ENCODE peak calls at places on chromosomes 1 and 21, in four cellular contexts. One of them, this sample, is unnamed.

GRCh38 chr1:9356829-9357466 is 64.3 kb downstream of the SPSB1 start:
- DNase-seq in OCI-LY7: no peak
- DNase-seq in PC-9: no peak
- DNase-seq in MM.1S: no peak
- DNase-seq in this sample: no peak

GRCh38 chr1:162081316-162081715 is 11.8 kb downstream of the NOS1AP start:
- DNase-seq in PC-9: peak; percentile 18
- DNase-seq in OCI-LY7: no peak
- DNase-seq in MM.1S: no peak
- DNase-seq in this sample: peak; percentile 56

GRCh38 chr1:10791117-10791951 is 5.1 kb downstream of the CASZ1 start:
- DNase-seq in OCI-LY7: no peak
- DNase-seq in MM.1S: no peak
- DNase-seq in PC-9: no peak
- DNase-seq in this sample: no peak

GRCh38 chr1:217563179-217563578 is 67.7 kb downstream of the GPATCH2 start:
- DNase-seq in PC-9: no peak
- DNase-seq in MM.1S: no peak
- DNase-seq in OCI-LY7: no peak
- DNase-seq in this sample: peak; percentile 52

GRCh38 chr1:187514110-187514509 is 685.4 kb downstream of the PLA2G4A start:
- DNase-seq in MM.1S: no peak
- DNase-seq in PC-9: no peak
- DNase-seq in OCI-LY7: no peak
- DNase-seq in this sample: no peak

GRCh38 chr1:50416553-50417453 is 6.4 kb downstream of the DMRTA2 start:
- DNase-seq in PC-9: no peak
- DNase-seq in OCI-LY7: no peak
- DNase-seq in MM.1S: no peak
- DNase-seq in this sample: no peak

GRCh38 chr21:37548521-37548981 is 182.0 kb downstream of the DYRK1A start:
- DNase-seq in OCI-LY7: no peak
- DNase-seq in PC-9: no peak
- DNase-seq in MM.1S: no peak
- DNase-seq in this sample: no peak

GRCh38 chr21:26581818-26582217 is 8.7 kb upstream of the CYYR1 start:
- DNase-seq in PC-9: no peak
- DNase-seq in OCI-LY7: no peak
- DNase-seq in MM.1S: no peak
- DNase-seq in this sample: no peak

GRCh38 chr1:67429528-67430357 is 459 bp downstream of the SERBP1 start:
- DNase-seq in OCI-LY7: peak; percentile 44
- DNase-seq in MM.1S: peak; percentile 38
- DNase-seq in PC-9: peak; percentile 26
- DNase-seq in this sample: peak; percentile 27

GRCh38 chr1:202058001-202058908 is 47.9 kb downstream of the ELF3 start:
- DNase-seq in MM.1S: no peak
- DNase-seq in OCI-LY7: no peak
- DNase-seq in PC-9: peak; percentile 79
- DNase-seq in this sample: peak; percentile 81

GRCh38 chr1:12040457-12041051 is 21.3 kb downstream of the MIIP start:
- DNase-seq in OCI-LY7: peak; percentile 96
- DNase-seq in PC-9: peak; percentile 63
- DNase-seq in MM.1S: peak; percentile 42
- DNase-seq in this sample: peak; percentile 97

GRCh38 chr1:210715072-210715471 is 386.4 kb downstream of the HHAT start:
- DNase-seq in PC-9: no peak
- DNase-seq in OCI-LY7: no peak
- DNase-seq in MM.1S: no peak
- DNase-seq in this sample: no peak

GRCh38 chr1:201444792-201445191 is 23.3 kb upstream of the TNNI1 start:
- DNase-seq in OCI-LY7: no peak
- DNase-seq in PC-9: no peak
- DNase-seq in MM.1S: no peak
- DNase-seq in this sample: no peak

GRCh38 chr1:205800973-205801703 is 11.9 kb downstream of the SLC41A1 start:
- DNase-seq in OCI-LY7: no peak
- DNase-seq in MM.1S: no peak
- DNase-seq in PC-9: no peak
- DNase-seq in this sample: no peak

GRCh38 chr1:12034381-12034801 is 15.1 kb downstream of the MIIP start:
- DNase-seq in MM.1S: no peak
- DNase-seq in OCI-LY7: no peak
- DNase-seq in PC-9: no peak
- DNase-seq in this sample: no peak

GRCh38 chr1:182394055-182394775 is 2.6 kb upstream of the GLUL start:
- DNase-seq in PC-9: no peak
- DNase-seq in OCI-LY7: no peak
- DNase-seq in MM.1S: no peak
- DNase-seq in this sample: no peak

GRCh38 chr1:54069792-54070548 is 16.6 kb downstream of the TCEANC2 start:
- DNase-seq in OCI-LY7: peak; percentile 69
- DNase-seq in MM.1S: peak; percentile 70
- DNase-seq in PC-9: no peak
- DNase-seq in this sample: peak; percentile 75

GRCh38 chr21:36584980-36585940 is 105.3 kb upstream of the CLDN14 start:
- DNase-seq in MM.1S: peak; percentile 48
- DNase-seq in OCI-LY7: peak; percentile 31
- DNase-seq in PC-9: no peak
- DNase-seq in this sample: peak; percentile 57

GRCh38 chr1:149843302-149844041 is 55.9 kb upstream of the BOLA1 start:
- DNase-seq in PC-9: no peak
- DNase-seq in MM.1S: peak; percentile 48
- DNase-seq in OCI-LY7: peak; percentile 56
- DNase-seq in this sample: peak; percentile 11

GRCh38 chr1:228500143-228500736 is 13.1 kb downstream of the RNF187 start:
- DNase-seq in OCI-LY7: peak; percentile 65
- DNase-seq in PC-9: no peak
- DNase-seq in MM.1S: no peak
- DNase-seq in this sample: no peak

GRCh38 chr1:235424092-235424491 is 56.9 kb downstream of the TBCE start:
- DNase-seq in PC-9: no peak
- DNase-seq in OCI-LY7: no peak
- DNase-seq in MM.1S: no peak
- DNase-seq in this sample: no peak

GRCh38 chr1:155698382-155699038 is 9.6 kb downstream of the DAP3 start:
- DNase-seq in PC-9: no peak
- DNase-seq in OCI-LY7: no peak
- DNase-seq in MM.1S: peak; percentile 4
- DNase-seq in this sample: peak; percentile 40

GRCh38 chr1:151492120-151492519 is 19.1 kb upstream of the CGN start:
- DNase-seq in OCI-LY7: no peak
- DNase-seq in PC-9: no peak
- DNase-seq in MM.1S: no peak
- DNase-seq in this sample: no peak

GRCh38 chr1:199089393-199090122 is 450.7 kb downstream of the PTPRC start:
- DNase-seq in MM.1S: peak; percentile 87
- DNase-seq in PC-9: no peak
- DNase-seq in OCI-LY7: peak; percentile 76
- DNase-seq in this sample: no peak

GRCh38 chr1:5993553-5994510 is 1.6 kb upstream of the NPHP4 start:
- DNase-seq in MM.1S: peak; percentile 34
- DNase-seq in PC-9: no peak
- DNase-seq in OCI-LY7: peak; percentile 37
- DNase-seq in this sample: peak; percentile 25

GRCh38 chr1:219143735-219144134 is 29.9 kb upstream of the LYPLAL1 start:
- DNase-seq in OCI-LY7: no peak
- DNase-seq in PC-9: no peak
- DNase-seq in MM.1S: no peak
- DNase-seq in this sample: peak; percentile 69

GRCh38 chr1:20837554-20838192 is 50.6 kb upstream of the HP1BP3 start:
- DNase-seq in MM.1S: no peak
- DNase-seq in OCI-LY7: no peak
- DNase-seq in PC-9: no peak
- DNase-seq in this sample: no peak

GRCh38 chr1:165717918-165718515 is 19.7 kb upstream of the ALDH9A1 start:
- DNase-seq in PC-9: peak; percentile 38
- DNase-seq in OCI-LY7: peak; percentile 74
- DNase-seq in MM.1S: peak; percentile 80
- DNase-seq in this sample: peak; percentile 82

GRCh38 chr1:87512431-87512830 is 183.8 kb downstream of the LMO4 start:
- DNase-seq in OCI-LY7: no peak
- DNase-seq in MM.1S: no peak
- DNase-seq in PC-9: no peak
- DNase-seq in this sample: no peak

GRCh38 chr1:184624626-184625025 is 130.0 kb downstream of the EDEM3 start:
- DNase-seq in MM.1S: no peak
- DNase-seq in PC-9: no peak
- DNase-seq in OCI-LY7: no peak
- DNase-seq in this sample: peak; percentile 55

GRCh38 chr1:156497078-156497742 is 3.4 kb downstream of the MEF2D start:
- DNase-seq in PC-9: no peak
- DNase-seq in MM.1S: no peak
- DNase-seq in OCI-LY7: peak; percentile 26
- DNase-seq in this sample: no peak

GRCh38 chr1:186104459-186104858 is 270.6 kb downstream of the TPR start:
- DNase-seq in MM.1S: no peak
- DNase-seq in PC-9: no peak
- DNase-seq in OCI-LY7: no peak
- DNase-seq in this sample: no peak

GRCh38 chr1:111852216-111852615 is 96.5 kb downstream of the DDX20 start:
- DNase-seq in PC-9: no peak
- DNase-seq in OCI-LY7: no peak
- DNase-seq in MM.1S: no peak
- DNase-seq in this sample: no peak

GRCh38 chr1:59595774-59596173 is 219.0 kb upstream of the HOOK1 start:
- DNase-seq in OCI-LY7: no peak
- DNase-seq in PC-9: no peak
- DNase-seq in MM.1S: no peak
- DNase-seq in this sample: peak; percentile 67

GRCh38 chr1:59596432-59596831 is 218.3 kb upstream of the HOOK1 start:
- DNase-seq in OCI-LY7: no peak
- DNase-seq in PC-9: peak; percentile 4
- DNase-seq in MM.1S: no peak
- DNase-seq in this sample: peak; percentile 85

GRCh38 chr1:59593798-59594790 is 220.7 kb upstream of the HOOK1 start:
- DNase-seq in OCI-LY7: no peak
- DNase-seq in PC-9: no peak
- DNase-seq in MM.1S: no peak
- DNase-seq in this sample: peak; percentile 1

GRCh38 chr1:59597420-59598199 is 217.1 kb upstream of the HOOK1 start:
- DNase-seq in PC-9: no peak
- DNase-seq in OCI-LY7: no peak
- DNase-seq in MM.1S: no peak
- DNase-seq in this sample: no peak

GRCh38 chr1:59596956-59597355 is 217.8 kb upstream of the HOOK1 start:
- DNase-seq in MM.1S: no peak
- DNase-seq in OCI-LY7: no peak
- DNase-seq in PC-9: no peak
- DNase-seq in this sample: no peak
- H2AFZ ChIP-seq in MM.1S: no peak overlapping the region
- H2AFZ ChIP-seq in OCI-LY7: no peak overlapping the region
- H2AFZ ChIP-seq in PC-9: no peak overlapping the region
- H2AFZ ChIP-seq in this sample: peak overlapping the region; percentile 19

GRCh38 chr1:248372394-248372793 is 3.2 kb upstream of the OR2T6 start:
- DNase-seq in MM.1S: peak; percentile 64
- DNase-seq in OCI-LY7: no peak
- DNase-seq in PC-9: no peak
- DNase-seq in this sample: no peak
- H3K9me3 ChIP-seq in MM.1S: no peaks in the 10 kb centered on the region
- H3K9me3 ChIP-seq in OCI-LY7: no peaks in the 10 kb centered on the region
- H3K9me3 ChIP-seq in PC-9: no peaks in the 10 kb centered on the region
- H3K9me3 ChIP-seq in this sample: no peaks in the 10 kb centered on the region

GRCh38 chr1:177429234-177429633 is 258.5 kb downstream of the BRINP2 start:
- DNase-seq in OCI-LY7: no peak
- DNase-seq in MM.1S: no peak
- DNase-seq in PC-9: no peak
- DNase-seq in this sample: no peak
- TF ChIP-seq CTCF in OCI-LY7: no peak
- TF ChIP-seq CTCF in MM.1S: peak; percentile 12
- TF ChIP-seq CTCF in PC-9: no peak
- TF ChIP-seq CTCF in this sample: peak; percentile 15

GRCh38 chr1:42141978-42142377 is 11.2 kb upstream of the GUCA2B start:
- DNase-seq in MM.1S: no peak
- DNase-seq in PC-9: no peak
- DNase-seq in OCI-LY7: no peak
- DNase-seq in this sample: no peak
- H2AFZ ChIP-seq in MM.1S: no peak overlapping the region
- H2AFZ ChIP-seq in PC-9: no peak overlapping the region
- H2AFZ ChIP-seq in OCI-LY7: no peak overlapping the region
- H2AFZ ChIP-seq in this sample: no peak overlapping the region

DNA sequence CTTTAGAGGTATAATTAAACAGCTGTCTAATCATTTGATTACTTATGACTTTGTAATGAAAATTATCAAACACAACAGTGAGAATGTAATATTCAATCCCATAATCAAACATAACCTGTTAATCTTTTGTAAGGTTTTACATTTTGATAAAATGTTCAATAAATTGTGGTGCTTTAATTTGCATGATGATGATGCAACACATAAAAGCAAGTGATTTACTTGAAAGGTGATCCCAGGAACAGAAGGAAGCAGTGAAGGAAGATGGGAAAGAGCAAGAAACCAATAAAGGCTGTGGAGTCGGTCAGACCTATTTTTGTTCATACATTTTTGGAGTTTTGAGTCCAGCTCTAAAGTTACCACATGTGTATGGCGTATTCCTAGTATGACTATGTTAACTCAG is 29.6 kb downstream of the ZNF695 start:
- DNase-seq in MM.1S: no peak
- DNase-seq in PC-9: no peak
- DNase-seq in OCI-LY7: no peak
- DNase-seq in this sample: no peak
- H3K9me3 ChIP-seq in MM.1S: no peaks in the 10 kb centered on the region
- H3K9me3 ChIP-seq in PC-9: no peaks in the 10 kb centered on the region
- H3K9me3 ChIP-seq in OCI-LY7: no peaks in the 10 kb centered on the region
- H3K9me3 ChIP-seq in this sample: peaks cover 72% of the 10 kb centered on the region

This sample was measured in PC-3.